ENCODE peak calls at places on chromosomes 12 and 14, in eight cellular contexts. M is transverse colon, I is A549, D is stomach, L is testis, Y is endothelial cell of umbilical vein, H is IMR-90, G is heart left ventricle. J is an unnamed sample.

GRCh38 chr12:65535951-65536350 is 257.5 kb downstream of the MSRB3 start:
- DNase-seq in M (no peak), L (no peak), H (peak), I (no peak), Y (no peak), G (no peak), D (no peak), J (no peak)

GRCh38 chr14:58488550-58488949 is 61.0 kb downstream of the KIAA0586 start:
- DNase-seq in G (no peak), D (no peak), L (no peak), H (peak), M (no peak), Y (peak), I (no peak), J (no peak)

GRCh38 chr14:24408764-24409163 is 10.0 kb downstream of the NYNRIN start:
- DNase-seq in D (no peak), G (no peak), I (no peak), M (no peak), L (no peak), H (no peak), Y (no peak), J (no peak)

GRCh38 chr12:132734206-132734605 is 23.6 kb downstream of the PGAM5 start:
- DNase-seq in D (no peak), L (no peak), I (no peak), M (no peak), Y (no peak), H (no peak), G (no peak), J (no peak)

GRCh38 chr12:47797432-47797831 is 22.3 kb downstream of the HDAC7 start:
- DNase-seq in L (no peak), Y (no peak), I (peak), H (no peak), G (no peak), D (peak), M (peak), J (no peak)

GRCh38 chr14:86654558-86655184 is 1124.7 kb downstream of the FLRT2 start:
- DNase-seq in H (peak), Y (no peak), G (peak), M (peak), D (peak), L (peak), I (peak), J (peak)

GRCh38 chr12:23781118-23781517 is 168.4 kb downstream of the SOX5 start:
- DNase-seq in M (no peak), D (no peak), G (no peak), L (no peak), I (no peak), H (no peak), Y (no peak), J (no peak)

GRCh38 chr12:102096855-102097254 is 23.1 kb downstream of the NUP37 start:
- DNase-seq in I (no peak), L (no peak), Y (no peak), G (no peak), H (no peak), D (no peak), M (no peak), J (no peak)

GRCh38 chr14:24398943-24399801 is at the start of gene NYNRIN:
- DNase-seq in G (no peak), H (peak), Y (peak), I (no peak), D (peak), L (peak), M (peak), J (peak)

GRCh38 chr12:12508612-12509011 is 54.1 kb downstream of the DUSP16 start:
- DNase-seq in M (no peak), L (no peak), D (no peak), Y (no peak), I (no peak), H (peak), G (no peak), J (no peak)

GRCh38 chr14:72913809-72914208 is 12.5 kb upstream of the DCAF4 start:
- DNase-seq in M (no peak), I (no peak), Y (no peak), H (no peak), D (no peak), G (no peak), L (no peak), J (no peak)

GRCh38 chr12:131072446-131073230 is 118.9 kb downstream of the ADGRD1 start:
- DNase-seq in M (no peak), I (no peak), D (peak), L (peak), Y (no peak), H (no peak), G (peak), J (peak)

GRCh38 chr12:49365542-49365941 is 1.7 kb upstream of the SPATS2 start:
- DNase-seq in G (no peak), H (peak), L (no peak), I (no peak), D (no peak), M (no peak), Y (peak), J (no peak)

GRCh38 chr12:6307521-6307920 is 3.0 kb upstream of the PLEKHG6 start:
- DNase-seq in H (no peak), L (no peak), M (no peak), I (no peak), G (no peak), D (no peak), Y (no peak), J (no peak)

GRCh38 chr14:59727073-59727661 is 143.4 kb downstream of the RTN1 start:
- DNase-seq in I (no peak), Y (no peak), H (no peak), M (no peak), D (no peak), G (no peak), L (no peak), J (no peak)

DNA sequence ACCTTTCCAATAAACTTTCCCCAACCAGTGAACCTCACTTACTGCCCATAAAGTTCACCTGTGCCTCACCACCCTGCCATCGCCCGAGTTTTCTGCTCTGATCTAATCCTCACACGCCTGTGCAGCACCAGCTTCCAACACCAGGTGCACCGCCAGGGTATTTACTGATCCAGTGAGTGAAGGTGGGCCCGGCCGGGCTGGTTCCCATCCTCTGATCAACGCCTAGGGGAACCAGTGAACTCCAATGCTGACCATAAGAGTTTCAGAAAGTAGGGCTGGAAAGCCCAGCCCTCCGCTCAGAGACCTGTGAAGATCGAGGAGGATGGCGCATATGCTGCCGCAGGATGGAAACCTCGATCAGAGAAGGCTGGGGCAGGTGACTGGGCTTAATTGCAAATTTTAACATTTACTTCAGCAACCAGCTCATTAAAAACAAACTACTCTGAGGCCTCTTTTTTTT is 685 bp upstream of the MYL6B start:
- DNase-seq in M (peak), I (peak), G (peak), L (peak), D (peak), H (no peak), Y (no peak), J (no peak)
- TF ChIP-seq POLR2A in M (peak), I (peak), G (no peak), L (no peak), D (no peak), H (no peak), Y (no peak), J (no peak)

DNA sequence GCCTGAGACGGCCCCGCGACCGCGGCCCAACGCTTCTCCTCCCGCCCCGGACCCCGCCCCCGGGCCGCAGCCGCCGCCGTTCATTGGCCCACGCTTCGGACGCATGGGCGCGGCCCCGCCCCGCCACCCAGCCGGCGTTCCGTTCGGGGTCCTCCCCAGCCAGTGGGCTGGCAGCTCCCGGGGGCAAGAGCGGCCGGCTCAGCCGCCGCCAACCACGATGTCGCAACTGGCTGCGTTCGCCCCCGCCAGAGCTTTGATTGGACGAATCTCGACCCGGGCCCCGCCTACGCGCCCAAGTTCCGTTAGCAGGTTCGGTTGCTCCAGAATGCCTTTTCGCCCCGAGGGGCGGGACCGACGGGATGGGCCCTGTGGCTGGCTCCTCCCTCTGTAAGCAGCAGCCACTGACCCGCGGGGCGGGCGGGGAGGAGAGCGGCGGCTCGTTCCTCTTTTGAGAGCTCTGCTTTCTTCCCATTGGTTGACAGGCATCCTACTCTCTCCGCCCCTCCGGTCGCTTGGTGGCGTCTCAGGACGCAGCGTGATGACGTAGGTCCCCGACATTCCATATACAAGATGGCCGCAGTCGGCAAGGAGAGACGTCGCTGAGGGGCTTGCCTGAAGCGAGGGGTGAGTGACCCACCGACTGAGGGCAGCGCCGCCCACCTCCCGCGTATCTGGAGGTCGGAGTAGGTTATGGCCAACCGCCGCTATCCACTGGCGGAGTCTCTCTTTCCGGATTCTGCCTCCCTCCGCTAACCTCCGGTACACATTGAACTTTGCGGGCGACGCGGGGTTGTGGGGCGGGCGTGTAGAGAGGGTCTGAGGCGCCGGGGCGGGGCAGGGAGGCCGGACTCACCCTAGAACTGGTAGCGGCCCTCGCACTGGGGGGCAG is at the start of the genes CCNK and SETD3:
- DNase-seq in L (peak), I (peak), D (peak), Y (peak), M (peak), H (peak), G (peak), J (peak)
- TF ChIP-seq POLR2A in L (peak), I (peak), D (no peak), Y (peak), M (peak), H (peak), G (peak), J (peak)

DNA sequence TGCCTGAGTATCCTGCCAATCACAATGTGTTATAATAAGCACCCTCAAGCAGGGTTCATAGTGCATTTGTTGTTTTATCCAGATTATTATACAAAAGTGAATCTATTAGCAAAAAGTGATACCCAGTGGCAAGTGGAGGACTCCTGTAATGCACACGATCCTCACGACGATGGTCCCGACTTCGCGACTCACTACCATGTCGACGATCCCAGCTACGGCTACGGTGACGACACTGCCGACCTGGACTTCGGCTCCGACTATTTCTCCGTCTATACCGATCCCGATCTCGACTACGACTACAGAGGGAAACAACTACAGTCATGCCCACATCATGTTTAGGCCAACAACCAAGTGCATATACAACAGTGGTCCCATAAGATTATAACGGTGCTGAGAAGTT is 12.9 kb downstream of the RBM23 start:
- DNase-seq in H (no peak), Y (no peak), I (no peak), G (no peak), L (no peak), D (no peak), M (no peak), J (no peak)
- TF ChIP-seq POLR2A in H (no peak), Y (no peak), I (no peak), G (no peak), L (no peak), D (no peak), M (no peak), J (no peak)

DNA sequence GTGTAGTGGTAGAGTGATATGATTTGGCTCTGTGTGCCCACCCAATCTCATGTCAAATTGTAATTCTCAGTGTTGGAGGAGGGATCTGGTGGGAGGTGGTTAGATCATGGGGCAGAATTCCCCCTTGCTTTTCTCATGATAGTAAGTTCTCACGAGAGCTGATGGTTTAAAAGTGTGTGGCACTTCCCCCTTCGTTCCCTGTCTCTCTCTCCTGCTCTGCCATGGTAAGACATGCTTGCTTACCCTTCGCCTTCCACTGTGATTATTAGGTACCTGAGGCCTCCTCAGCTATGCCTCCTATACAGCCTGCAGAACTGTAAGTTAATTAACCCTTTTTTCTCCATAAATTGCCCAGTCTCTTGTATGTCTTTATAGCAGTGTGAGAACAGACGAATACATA is 115.7 kb upstream of the FUT8 start:
- DNase-seq in D (peak), G (no peak), Y (no peak), I (no peak), L (no peak), H (no peak), M (no peak), J (no peak)
- TF ChIP-seq POLR2A in D (no peak), G (no peak), Y (no peak), I (no peak), L (no peak), H (no peak), M (no peak), J (no peak)

DNA sequence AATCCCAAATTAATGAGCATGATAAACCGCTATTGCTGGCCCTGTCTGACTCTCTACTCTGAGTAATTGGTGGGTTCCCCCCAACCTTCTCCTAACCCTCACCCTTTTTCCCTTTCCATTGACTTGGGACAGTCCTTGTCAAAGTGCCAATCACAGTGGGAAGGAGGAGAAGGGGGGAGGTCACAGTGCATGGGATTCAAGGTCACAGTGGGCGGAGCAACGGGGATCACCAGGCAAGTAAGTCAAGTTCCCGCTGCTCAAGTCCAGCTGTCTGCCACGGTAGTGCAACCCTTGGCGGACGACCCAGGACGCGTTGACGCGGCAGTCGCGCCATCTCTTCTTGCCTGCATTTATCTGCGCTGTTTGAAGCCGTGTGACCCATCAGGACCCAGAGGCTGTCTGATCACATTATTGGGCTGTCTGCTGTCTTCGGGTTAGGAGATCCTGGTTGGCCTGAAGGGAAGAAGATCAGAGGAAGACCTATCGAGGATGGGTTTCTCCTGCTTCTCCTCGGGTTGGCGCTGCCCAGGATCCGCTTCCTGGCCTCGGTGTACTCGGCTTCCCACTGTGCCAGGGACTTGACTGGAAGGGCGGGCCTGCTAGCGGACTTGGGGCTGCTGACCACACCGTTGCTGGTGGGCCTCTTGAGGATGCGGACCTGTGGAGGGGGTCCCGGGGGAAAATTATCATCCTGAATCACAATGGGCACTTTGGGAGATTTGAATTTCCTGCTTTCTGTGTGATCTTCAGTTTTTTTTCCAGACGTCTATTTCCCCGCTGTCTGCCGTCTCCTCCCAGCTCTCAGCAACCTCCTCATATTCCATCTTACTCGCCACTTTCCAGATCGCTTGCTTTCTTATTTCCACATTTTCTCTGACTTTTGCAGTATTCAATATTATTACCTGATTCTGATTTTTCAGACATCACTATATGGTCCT is 3.1 kb upstream of the MDM2 start:
- DNase-seq in Y (no peak), H (no peak), G (no peak), L (no peak), M (no peak), I (no peak), D (no peak), J (peak)
- TF ChIP-seq POLR2A in Y (no peak), H (no peak), G (no peak), L (no peak), M (no peak), I (no peak), D (no peak), J (no peak)

GRCh38 chr12:110108309-110109036 is 15.7 kb upstream of the IFT81 start:
- DNase-seq in G (no peak), I (peak), L (no peak), M (no peak), H (no peak), D (no peak), Y (no peak), J (no peak)

GRCh38 chr12:110109837-110110535 is 14.2 kb upstream of the IFT81 start:
- DNase-seq in D (no peak), M (no peak), L (no peak), I (no peak), G (no peak), H (no peak), Y (no peak), J (no peak)

GRCh38 chr12:110111476-110112334 is 12.5 kb upstream of the IFT81 start:
- DNase-seq in I (peak), D (no peak), G (no peak), M (no peak), L (no peak), H (no peak), Y (no peak), J (no peak)

GRCh38 chr12:110107369-110108281 is 16.5 kb upstream of the IFT81 start:
- DNase-seq in G (peak), I (peak), Y (peak), D (no peak), M (peak), H (peak), L (peak), J (peak)

DNA sequence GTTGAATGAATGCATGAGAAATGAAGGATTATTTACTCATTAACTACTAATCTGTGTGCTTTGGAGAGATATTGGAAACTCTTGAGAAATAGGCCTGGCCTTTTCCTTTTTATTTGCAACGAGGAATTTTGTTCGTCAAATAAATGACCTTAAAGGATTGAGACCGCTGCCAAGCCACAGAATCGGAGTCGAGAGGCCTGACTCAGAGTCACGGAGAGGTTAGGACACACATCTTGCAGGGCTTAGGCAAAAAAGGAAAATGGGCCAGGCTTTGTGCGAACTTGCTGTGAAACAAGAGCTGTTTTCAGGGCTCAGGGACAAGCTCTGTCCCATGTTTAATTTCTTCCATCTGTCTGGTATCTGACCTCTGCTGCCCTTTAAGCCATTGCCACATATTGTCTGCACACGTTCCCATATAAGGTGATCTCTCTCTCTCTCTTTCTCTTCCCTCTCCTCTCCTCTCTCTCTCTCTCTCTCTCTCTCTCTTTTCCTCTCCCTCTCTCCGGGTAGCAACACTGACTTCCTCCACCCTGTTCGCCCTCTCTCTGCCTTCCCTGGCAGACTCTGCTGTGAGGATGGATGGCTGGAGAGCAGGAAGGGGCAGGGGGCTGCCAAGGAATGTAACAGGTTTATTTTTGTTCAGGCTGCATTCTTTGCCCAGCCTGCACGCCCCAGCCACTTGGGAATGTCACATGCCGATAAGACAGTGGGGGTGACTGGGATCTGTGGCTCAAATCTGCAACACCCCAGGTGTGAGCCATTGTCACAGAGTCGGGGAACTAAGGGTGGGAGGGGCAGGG is 14.9 kb upstream of the IFT81 start:
- DNase-seq in H (peak), Y (peak), L (peak), M (peak), I (peak), D (peak), G (peak), J (peak)
- TF ChIP-seq POLR2A in H (no peak), Y (no peak), L (no peak), M (peak), I (no peak), D (no peak), G (no peak), J (peak)